ENCODE peak calls at places on chromosome 7, in four cellular contexts. One of them, this sample, is unnamed.

GRCh38 chr7:120981888-120982615 is 6.5 kb upstream of the CPED1 start:
- DNase-seq in HepG2: no peak
- DNase-seq in K562: no peak
- DNase-seq in WTC11: no peak
- DNase-seq in this sample: no peak

GRCh38 chr7:78497730-78498129 is 699.2 kb downstream of the PHTF2 start:
- DNase-seq in WTC11: no peak
- DNase-seq in HepG2: no peak
- DNase-seq in K562: no peak
- DNase-seq in this sample: no peak

GRCh38 chr7:81745706-81746105 is 24.1 kb downstream of the HGF start:
- DNase-seq in HepG2: no peak
- DNase-seq in K562: no peak
- DNase-seq in WTC11: no peak
- DNase-seq in this sample: no peak

GRCh38 chr7:508461-509170 is 11.0 kb downstream of the PDGFA start:
- DNase-seq in HepG2: no peak
- DNase-seq in WTC11: no peak
- DNase-seq in K562: no peak
- DNase-seq in this sample: no peak

GRCh38 chr7:2431260-2431867 is 28.0 kb downstream of the CHST12 start:
- DNase-seq in WTC11: peak
- DNase-seq in K562: peak
- DNase-seq in HepG2: peak
- DNase-seq in this sample: peak

GRCh38 chr7:141702047-141702567 is at the start of gene DENND11:
- DNase-seq in WTC11: peak
- DNase-seq in HepG2: no peak
- DNase-seq in K562: peak
- DNase-seq in this sample: peak

GRCh38 chr7:66043681-66044497 is 31.7 kb upstream of the ASL start:
- DNase-seq in K562: peak
- DNase-seq in WTC11: peak
- DNase-seq in HepG2: no peak
- DNase-seq in this sample: no peak

GRCh38 chr7:151088856-151089699 is 2.8 kb downstream of the AGAP3 start:
- DNase-seq in HepG2: peak
- DNase-seq in K562: no peak
- DNase-seq in WTC11: peak
- DNase-seq in this sample: no peak

GRCh38 chr7:91187061-91187460 is 77.2 kb upstream of the FZD1 start:
- DNase-seq in WTC11: no peak
- DNase-seq in HepG2: no peak
- DNase-seq in K562: no peak
- DNase-seq in this sample: no peak

GRCh38 chr7:4730971-4731370 is 44.5 kb upstream of the AP5Z1 start:
- DNase-seq in K562: no peak
- DNase-seq in HepG2: no peak
- DNase-seq in WTC11: no peak
- DNase-seq in this sample: no peak

GRCh38 chr7:77271766-77272165 is 72.1 kb upstream of the FGL2 start:
- DNase-seq in HepG2: no peak
- DNase-seq in WTC11: no peak
- DNase-seq in K562: no peak
- DNase-seq in this sample: no peak

GRCh38 chr7:155274956-155275355 is 22.7 kb upstream of the INSIG1 start:
- DNase-seq in WTC11: no peak
- DNase-seq in K562: no peak
- DNase-seq in HepG2: no peak
- DNase-seq in this sample: no peak
- TF ChIP-seq FOXJ3 in WTC11: no peak
- TF ChIP-seq FOXJ3 in K562: no peak
- TF ChIP-seq FOXJ3 in HepG2: no peak
- TF ChIP-seq FOXJ3 in this sample: no peak

DNA sequence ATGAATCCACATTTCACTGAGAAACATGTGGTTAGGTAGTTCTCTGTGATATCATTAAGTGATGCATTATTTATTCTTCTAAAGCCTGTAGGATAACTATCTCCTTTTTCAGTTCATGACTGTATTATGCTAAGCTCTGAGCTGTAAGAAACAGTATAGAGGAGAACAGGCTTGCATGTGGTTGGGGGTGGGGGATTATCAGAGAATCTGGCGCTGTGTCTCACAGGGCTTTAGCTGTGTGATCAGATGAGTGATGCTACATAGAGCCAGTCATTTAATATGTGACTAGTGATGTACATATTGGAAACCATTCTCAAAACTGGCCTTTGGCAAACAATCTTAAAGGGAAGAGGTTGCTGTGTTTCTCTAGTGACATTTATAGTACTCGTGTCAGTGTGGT is 111.5 kb downstream of the POU6F2 start:
- DNase-seq in WTC11: no peak
- DNase-seq in HepG2: no peak
- DNase-seq in K562: no peak
- DNase-seq in this sample: no peak
- TF ChIP-seq FOXJ3 in WTC11: no peak
- TF ChIP-seq FOXJ3 in HepG2: no peak
- TF ChIP-seq FOXJ3 in K562: no peak
- TF ChIP-seq FOXJ3 in this sample: no peak

DNA sequence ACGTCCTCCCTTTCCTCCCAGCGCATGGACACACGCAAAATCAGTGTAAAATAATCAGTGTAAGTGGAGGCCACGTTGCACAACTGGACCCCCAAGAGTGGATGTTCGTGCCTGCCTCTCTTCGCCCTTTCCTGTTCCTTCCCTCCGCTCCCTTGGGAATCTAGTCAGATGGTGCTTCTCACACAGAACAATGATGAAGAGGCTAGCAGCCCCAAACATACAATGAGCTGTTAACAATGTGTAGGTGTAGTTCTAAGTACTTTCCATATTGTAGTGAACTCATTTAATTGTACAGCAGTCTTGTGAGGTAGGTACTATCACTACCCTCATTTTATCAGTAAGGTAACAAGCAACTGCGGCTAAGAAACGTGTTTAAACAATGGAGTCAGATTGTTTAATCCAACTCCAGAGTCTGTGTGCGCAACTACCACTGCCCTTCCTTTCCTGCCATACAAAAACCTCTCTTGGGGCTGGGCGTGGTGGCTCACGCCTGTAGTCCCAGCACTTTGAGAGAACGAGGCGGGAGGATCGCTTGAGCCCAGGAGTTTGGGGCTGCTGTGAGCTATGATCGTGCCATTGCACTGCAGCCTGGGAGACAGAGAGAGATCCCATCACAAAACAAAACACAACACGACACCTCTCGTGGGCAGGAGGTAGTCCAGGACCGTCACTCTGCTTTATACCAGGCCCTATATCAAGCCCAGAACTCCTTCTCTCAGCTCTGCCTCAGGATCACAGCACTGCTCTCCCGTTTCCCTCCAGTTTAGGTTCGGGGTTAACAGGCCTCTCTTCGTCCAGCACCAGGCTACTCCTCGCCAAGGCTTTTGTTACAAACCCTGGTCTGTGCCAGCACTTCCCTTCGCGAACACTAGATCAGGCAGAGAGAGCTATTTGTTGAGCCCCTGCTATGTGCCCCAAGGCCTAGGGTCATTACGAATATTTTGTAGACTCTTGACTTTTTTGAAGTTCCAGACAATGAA is 1.1 kb downstream of the FKBP9 start:
- DNase-seq in WTC11: no peak
- DNase-seq in K562: no peak
- DNase-seq in HepG2: peak
- DNase-seq in this sample: no peak
- TF ChIP-seq FOXJ3 in WTC11: no peak
- TF ChIP-seq FOXJ3 in K562: no peak
- TF ChIP-seq FOXJ3 in HepG2: no peak
- TF ChIP-seq FOXJ3 in this sample: no peak

GRCh38 chr7:155283565-155284194 is 14.0 kb upstream of the INSIG1 start:
- DNase-seq in K562: no peak
- DNase-seq in WTC11: no peak
- DNase-seq in HepG2: no peak
- DNase-seq in this sample: no peak
- TF ChIP-seq FOXJ3 in K562: no peak
- TF ChIP-seq FOXJ3 in WTC11: no peak
- TF ChIP-seq FOXJ3 in HepG2: no peak
- TF ChIP-seq FOXJ3 in this sample: no peak

DNA sequence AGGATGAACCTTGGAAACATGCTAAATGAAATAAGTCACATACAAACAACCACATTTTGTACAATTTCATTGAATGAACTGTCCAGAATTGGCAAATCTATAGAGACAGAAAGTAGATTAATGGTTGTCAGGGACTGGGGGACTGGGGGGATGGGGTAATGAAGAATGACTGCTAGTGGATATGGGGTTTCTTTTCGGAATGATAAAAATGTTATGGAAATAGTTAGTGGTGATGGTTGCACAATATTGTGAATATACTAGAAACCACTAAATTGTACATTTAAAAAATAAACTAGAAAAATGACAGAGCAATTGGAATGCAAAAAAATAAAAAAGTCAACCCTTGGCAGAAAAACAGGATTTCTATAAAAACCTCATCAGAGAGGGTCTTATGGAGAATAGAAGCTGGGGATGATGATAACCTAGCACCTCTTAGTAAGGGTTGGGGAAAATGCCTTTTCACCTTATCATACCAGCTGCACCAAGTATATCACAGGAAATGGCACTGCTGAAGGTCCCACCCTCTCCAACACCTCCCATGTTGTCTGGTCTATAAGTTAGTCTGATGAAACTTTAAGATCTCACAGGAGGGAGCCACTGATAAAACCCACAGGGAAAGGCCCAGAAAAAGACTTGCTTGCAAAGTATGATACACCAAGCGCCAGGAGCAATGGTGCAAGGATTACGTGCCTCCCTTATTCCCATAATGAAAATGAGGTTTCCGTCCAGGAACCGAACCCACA is 23.1 kb upstream of the JAZF1 start:
- DNase-seq in HepG2: no peak
- DNase-seq in WTC11: no peak
- DNase-seq in K562: no peak
- DNase-seq in this sample: no peak
- TF ChIP-seq FOXJ3 in HepG2: no peak
- TF ChIP-seq FOXJ3 in WTC11: no peak
- TF ChIP-seq FOXJ3 in K562: no peak
- TF ChIP-seq FOXJ3 in this sample: no peak

GRCh38 chr7:149686001-149686400 is 87.4 kb downstream of the ZNF467 start:
- DNase-seq in WTC11: no peak
- DNase-seq in K562: no peak
- DNase-seq in HepG2: no peak
- DNase-seq in this sample: no peak
- TF ChIP-seq FOXJ3 in WTC11: no peak
- TF ChIP-seq FOXJ3 in K562: no peak
- TF ChIP-seq FOXJ3 in HepG2: no peak
- TF ChIP-seq FOXJ3 in this sample: no peak

GRCh38 chr7:139692723-139693122 is 85.1 kb downstream of the HIPK2 start:
- DNase-seq in K562: no peak
- DNase-seq in HepG2: no peak
- DNase-seq in WTC11: no peak
- DNase-seq in this sample: no peak
- TF ChIP-seq FOXJ3 in K562: no peak
- TF ChIP-seq FOXJ3 in HepG2: no peak
- TF ChIP-seq FOXJ3 in WTC11: no peak
- TF ChIP-seq FOXJ3 in this sample: no peak

GRCh38 chr7:111873963-111874693 is 311.8 kb upstream of the IMMP2L start:
- DNase-seq in WTC11: no peak
- DNase-seq in HepG2: no peak
- DNase-seq in K562: no peak
- DNase-seq in this sample: no peak
- TF ChIP-seq FOXJ3 in WTC11: no peak
- TF ChIP-seq FOXJ3 in HepG2: no peak
- TF ChIP-seq FOXJ3 in K562: no peak
- TF ChIP-seq FOXJ3 in this sample: no peak